ENCODE peak calls at places on chromosomes 12 and 14, in four cellular contexts. W, E, K and S are unnamed samples.

GRCh38 chr12:75623631-75624118 is 112.3 kb upstream of the KRR1 start:
- DNase-seq in W (no peak), E (no peak), K (peak), S (no peak)

GRCh38 chr12:96177013-96177412 is 17.2 kb upstream of the ELK3 start:
- DNase-seq in W (no peak), E (no peak), K (no peak), S (no peak)

GRCh38 chr12:121786441-121786825 is 7.1 kb downstream of the RHOF start:
- DNase-seq in W (no peak), E (no peak), K (peak), S (peak)

GRCh38 chr12:102629262-102629888 is 149.0 kb upstream of the IGF1 start:
- DNase-seq in W (no peak), E (no peak), K (no peak), S (no peak)

GRCh38 chr14:103708750-103709187 is 6.5 kb downstream of the XRCC3 start:
- DNase-seq in W (no peak), E (no peak), K (no peak), S (no peak)

GRCh38 chr14:100116134-100116533 is 43.3 kb downstream of the DEGS2 start:
- DNase-seq in W (no peak), E (no peak), K (no peak), S (no peak)

GRCh38 chr14:22653012-22653621 is 9.0 kb upstream of the OR6J1 start:
- DNase-seq in W (peak), E (peak), K (peak), S (peak)

GRCh38 chr14:86574026-86574777 is 1044.3 kb downstream of the FLRT2 start:
- DNase-seq in W (no peak), E (no peak), K (no peak), S (no peak)

GRCh38 chr12:47078733-47079364 is 572 bp upstream of the PCED1B start:
- DNase-seq in W (peak), E (no peak), K (peak), S (peak)

GRCh38 chr14:68569546-68569908 is 223.3 kb downstream of the ZFP36L1 start:
- DNase-seq in W (no peak), E (no peak), K (no peak), S (no peak)

GRCh38 chr12:63068857-63069442 is 82.1 kb downstream of the AVPR1A start:
- DNase-seq in W (peak), E (no peak), K (peak), S (no peak)

GRCh38 chr12:29072631-29073030 is 76.4 kb upstream of the FAR2 start:
- DNase-seq in W (peak), E (no peak), K (no peak), S (no peak)

GRCh38 chr14:64569108-64570045 is 19.6 kb downstream of the PPP1R36 start:
- DNase-seq in W (peak), E (peak), K (peak), S (peak)

GRCh38 chr14:75558440-75558839 is 20.0 kb upstream of the FLVCR2 start:
- DNase-seq in W (no peak), E (no peak), K (no peak), S (no peak)

GRCh38 chr12:46357438-46358324 is 14.9 kb downstream of the SLC38A2 start:
- DNase-seq in W (no peak), E (no peak), K (no peak), S (no peak)

GRCh38 chr12:116559330-116560080 is at the start of gene MAP1LC3B2:
- DNase-seq in W (peak), E (no peak), K (no peak), S (peak)

GRCh38 chr12:58883576-58884334 is 36.5 kb downstream of the LRIG3 start:
- DNase-seq in W (no peak), E (no peak), K (no peak), S (no peak)

GRCh38 chr14:104103061-104104005 is 17.8 kb downstream of the ASPG start:
- DNase-seq in W (peak), E (no peak), K (no peak), S (no peak)

GRCh38 chr12:100908501-100908900 is 113.9 kb downstream of the ANO4 start:
- DNase-seq in W (no peak), E (no peak), K (no peak), S (no peak)

GRCh38 chr12:116708826-116709756 is 28.8 kb downstream of the SPRING1 start:
- DNase-seq in W (peak), E (peak), K (peak), S (peak)

GRCh38 chr12:52395761-52396434 is 10.2 kb downstream of the KRT82 start:
- DNase-seq in W (peak), E (peak), K (peak), S (no peak)

GRCh38 chr12:62117041-62117440 is 143.2 kb upstream of the USP15 start:
- DNase-seq in W (no peak), E (no peak), K (no peak), S (no peak)

GRCh38 chr12:9649532-9649940 is 20.0 kb upstream of the CLEC2D start:
- DNase-seq in W (peak), E (no peak), K (no peak), S (no peak)

GRCh38 chr12:116087399-116087798 is 190.1 kb downstream of the MED13L start:
- DNase-seq in W (no peak), E (no peak), K (no peak), S (no peak)

GRCh38 chr12:70393787-70394519 is 27.9 kb downstream of the KCNMB4 start:
- DNase-seq in W (no peak), E (no peak), K (no peak), S (no peak)

GRCh38 chr12:130809791-130810190 is 29.3 kb downstream of the STX2 start:
- DNase-seq in W (no peak), E (no peak), K (no peak), S (no peak)

GRCh38 chr12:131159660-131160059 is 206.0 kb downstream of the ADGRD1 start:
- DNase-seq in W (peak), E (no peak), K (no peak), S (no peak)

GRCh38 chr14:65461730-65462129 is 49.2 kb downstream of the FUT8 start:
- DNase-seq in W (no peak), E (no peak), K (no peak), S (no peak)

GRCh38 chr14:30375280-30375892 is 183.6 kb upstream of the G2E3 start:
- DNase-seq in W (peak), E (peak), K (peak), S (peak)

GRCh38 chr12:92299744-92300143 is 154.1 kb upstream of the BTG1 start:
- DNase-seq in W (no peak), E (no peak), K (no peak), S (no peak)

GRCh38 chr12:92300781-92301180 is 155.1 kb upstream of the BTG1 start:
- DNase-seq in W (no peak), E (no peak), K (no peak), S (no peak)

GRCh38 chr12:92302041-92302829 is 156.6 kb upstream of the BTG1 start:
- DNase-seq in W (no peak), E (no peak), K (no peak), S (no peak)

GRCh38 chr12:92299344-92299743 is 153.7 kb upstream of the BTG1 start:
- DNase-seq in W (no peak), E (no peak), K (no peak), S (no peak)

DNA sequence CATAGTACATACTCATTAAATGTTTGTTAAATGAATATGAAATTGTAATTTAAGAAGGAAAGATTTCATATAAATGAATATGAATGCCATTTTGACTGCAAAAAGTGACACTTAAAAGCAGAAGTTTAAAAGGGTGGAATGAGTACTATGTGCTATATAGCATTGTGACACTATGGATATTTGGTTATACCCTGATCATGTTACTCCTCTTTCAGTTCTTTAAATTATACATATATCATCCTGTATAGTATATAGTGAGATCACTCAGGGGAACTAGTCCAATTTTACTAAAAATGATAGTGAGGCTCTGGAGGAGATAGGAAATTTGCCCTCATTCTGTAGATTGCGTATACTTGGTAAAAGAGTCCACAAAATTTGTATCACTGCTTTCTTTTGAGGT is 155.7 kb upstream of the BTG1 start:
- DNase-seq in W (no peak), E (no peak), K (no peak), S (no peak)
- H3K27ac ChIP-seq in W (no peak), E (no peak), K (no peak), S (no peak)

GRCh38 chr12:31589582-31589895 is 1.4 kb downstream of the DENND5B start:
- DNase-seq in W (peak), E (no peak), K (no peak), S (no peak)

GRCh38 chr12:31588976-31589375 is 2.0 kb downstream of the DENND5B start:
- DNase-seq in W (no peak), E (no peak), K (no peak), S (no peak)

GRCh38 chr12:31589896-31590729 is 823 bp downstream of the DENND5B start:
- DNase-seq in W (peak), E (peak), K (peak), S (no peak)

GRCh38 chr12:31591308-31591901 is 469 bp upstream of the DENND5B start:
- DNase-seq in W (peak), E (no peak), K (peak), S (no peak)

DNA sequence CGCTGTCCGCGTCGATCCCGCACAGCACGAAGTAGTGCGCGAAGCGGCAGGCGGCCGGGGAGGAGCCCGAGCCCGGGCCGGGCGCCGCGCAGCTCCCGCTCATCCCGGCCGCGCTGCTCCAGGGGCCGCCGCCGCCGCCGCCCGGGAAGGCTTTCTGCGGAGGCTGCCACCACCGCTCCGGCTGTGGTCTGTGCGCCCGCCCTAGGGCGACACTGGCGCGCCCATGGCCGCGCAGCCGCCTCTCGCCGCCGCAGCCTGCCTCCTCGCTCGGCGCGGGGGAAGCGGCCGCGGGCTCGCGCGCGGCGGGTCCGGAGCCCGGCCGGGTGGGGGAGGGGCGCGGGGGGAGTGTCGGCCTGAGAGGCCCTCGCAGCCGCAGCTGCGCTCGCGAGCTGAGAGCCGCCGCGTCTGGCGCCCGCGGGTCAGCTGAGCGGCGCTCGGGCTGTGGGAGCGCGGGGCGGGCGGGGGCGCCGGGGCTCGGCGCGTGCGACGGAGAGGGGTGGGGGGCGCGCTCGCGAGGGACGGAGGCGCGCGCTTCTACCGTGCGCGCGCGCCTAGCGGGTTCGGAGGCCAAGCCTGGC is at the start of gene DENND5B:
- DNase-seq in W (peak), E (peak), K (peak), S (peak)
- TF ChIP-seq CTCF in W (no peak), E (no peak), K (no peak), S (no peak)

GRCh38 chr12:80257920-80258319 is 158.6 kb downstream of the OTOGL start:
- DNase-seq in W (no peak), E (no peak), K (no peak), S (no peak)
- H3K27ac ChIP-seq in W (no peak), E (no peak), K (no peak), S (no peak)

GRCh38 chr14:96056509-96057422 is 17.6 kb downstream of the C14orf132 start:
- DNase-seq in W (peak), E (no peak), K (no peak), S (no peak)
- TF ChIP-seq CTCF in W (no peak), E (no peak), K (peak), S (no peak)

DNA sequence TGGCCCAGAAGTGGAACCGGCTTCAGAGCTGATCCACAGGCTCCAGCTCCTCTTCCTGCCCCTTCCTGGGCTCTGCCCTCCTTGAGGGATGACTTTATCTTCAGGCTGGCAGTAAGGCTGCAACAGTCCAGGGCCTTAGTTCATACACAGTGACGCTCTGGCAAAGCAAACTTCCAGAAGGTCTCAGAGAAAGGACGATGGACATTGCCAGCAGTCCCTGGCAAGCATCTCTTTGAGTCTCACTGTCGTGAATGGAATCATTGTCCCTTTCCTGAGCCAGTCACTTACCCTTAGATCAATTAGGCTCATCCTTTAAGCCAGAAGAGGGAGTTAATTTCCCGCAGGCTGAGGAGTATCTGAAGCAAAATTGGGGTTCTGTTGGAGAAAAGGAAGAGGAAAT is 8.6 kb downstream of the AK7 start:
- DNase-seq in W (no peak), E (no peak), K (no peak), S (no peak)
- H3K27ac ChIP-seq in W (no peak), E (no peak), K (no peak), S (no peak)

GRCh38 chr12:13962699-13963098 is 18.7 kb downstream of the GRIN2B start:
- DNase-seq in W (peak), E (no peak), K (peak), S (no peak)
- TF ChIP-seq CTCF in W (peak), E (no peak), K (peak), S (no peak)

GRCh38 chr12:129566800-129567199 is 337.0 kb downstream of the TMEM132D start:
- DNase-seq in W (no peak), E (no peak), K (no peak), S (no peak)
- H3K27ac ChIP-seq in W (no peak), E (no peak), K (no peak), S (no peak)

GRCh38 chr14:73746540-73747385 is 32.6 kb upstream of the PNMA1 start:
- DNase-seq in W (peak), E (no peak), K (no peak), S (no peak)
- TF ChIP-seq CTCF in W (peak), E (no peak), K (no peak), S (peak)

DNA sequence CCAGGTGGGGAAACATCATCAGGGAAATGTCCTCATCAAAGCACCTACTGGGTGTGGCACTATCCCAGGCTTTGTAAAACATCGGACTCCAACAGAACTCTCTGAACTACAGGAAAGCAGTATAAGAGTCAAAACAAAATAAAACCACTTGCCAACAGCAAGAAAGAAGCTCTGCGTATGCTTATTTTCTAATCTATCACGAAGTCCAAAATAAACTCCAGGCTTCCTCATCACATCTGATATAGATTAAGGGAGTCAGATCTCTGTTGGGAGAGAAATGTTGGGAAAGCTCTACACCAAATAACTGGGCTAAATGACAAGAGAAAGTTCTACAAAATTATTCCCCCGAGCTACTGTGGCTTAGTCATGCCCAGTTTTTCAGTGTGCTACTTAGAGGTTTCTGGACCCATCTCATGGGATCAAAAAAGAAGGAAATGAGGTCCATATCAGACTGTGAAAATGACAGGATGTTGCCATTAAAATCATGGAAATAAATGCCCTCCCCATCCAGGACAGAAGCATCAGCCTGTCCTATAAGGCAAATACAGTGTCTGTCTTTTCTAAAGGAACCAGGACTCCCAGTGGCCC is 149.6 kb downstream of the STXBP6 start:
- DNase-seq in W (no peak), E (no peak), K (no peak), S (no peak)
- H3K27ac ChIP-seq in W (no peak), E (peak), K (no peak), S (no peak)

GRCh38 chr12:80941916-80942315 is 4.2 kb upstream of the LIN7A start:
- DNase-seq in W (no peak), E (no peak), K (no peak), S (no peak)

GRCh38 chr12:80943345-80943744 is 5.6 kb upstream of the LIN7A start:
- DNase-seq in W (no peak), E (no peak), K (no peak), S (no peak)

DNA sequence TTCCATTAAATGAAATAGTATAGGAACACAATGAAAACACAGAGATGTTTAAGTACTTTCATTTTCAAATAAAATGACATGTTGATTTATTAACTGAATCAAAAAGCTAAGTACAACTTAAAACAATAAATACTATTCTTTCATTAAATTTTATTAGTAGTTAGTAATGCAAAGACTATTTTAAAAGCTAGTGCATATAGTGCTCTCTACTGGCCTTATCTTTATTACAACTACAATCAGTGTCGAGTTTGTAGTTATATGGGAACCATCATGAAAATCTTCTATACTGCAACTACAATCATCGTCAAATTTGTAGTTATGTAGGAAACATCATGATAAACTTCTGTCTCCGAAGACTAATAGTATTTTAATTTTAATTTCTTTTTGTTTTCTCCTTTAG is 8.9 kb upstream of the LIN7A start:
- DNase-seq in W (no peak), E (no peak), K (no peak), S (no peak)
- TF ChIP-seq CTCF in W (peak), E (no peak), K (no peak), S (no peak)